ENCODE peak calls at places on chromosome 3, in eight cellular contexts. One of them, this sample, is unnamed.

GRCh38 chr3:37863949-37864822 is 2.5 kb downstream of the CTDSPL start:
- DNase-seq in RCC 7860: no peak
- DNase-seq in brain microvascular endothelial cell: no peak
- DNase-seq in heart right ventricle: no peak
- DNase-seq in nucleus accumbens: no peak
- DNase-seq in SK-N-DZ: no peak
- DNase-seq in NB4: no peak
- DNase-seq in posterior cingulate gyrus: no peak
- DNase-seq in this sample: no peak

GRCh38 chr3:140285380-140285779 is 350.4 kb downstream of the CLSTN2 start:
- DNase-seq in RCC 7860: no peak
- DNase-seq in brain microvascular endothelial cell: no peak
- DNase-seq in heart right ventricle: no peak
- DNase-seq in nucleus accumbens: no peak
- DNase-seq in SK-N-DZ: no peak
- DNase-seq in NB4: no peak
- DNase-seq in posterior cingulate gyrus: no peak
- DNase-seq in this sample: no peak

GRCh38 chr3:61178167-61178566 is 73.1 kb downstream of the FHIT start:
- DNase-seq in RCC 7860: no peak
- DNase-seq in brain microvascular endothelial cell: no peak
- DNase-seq in heart right ventricle: no peak
- DNase-seq in nucleus accumbens: no peak
- DNase-seq in SK-N-DZ: no peak
- DNase-seq in NB4: no peak
- DNase-seq in posterior cingulate gyrus: no peak
- DNase-seq in this sample: no peak

GRCh38 chr3:121601212-121601812 is 8.1 kb downstream of the FBXO40 start:
- DNase-seq in RCC 7860: no peak
- DNase-seq in brain microvascular endothelial cell: no peak
- DNase-seq in heart right ventricle: peak
- DNase-seq in nucleus accumbens: no peak
- DNase-seq in SK-N-DZ: no peak
- DNase-seq in NB4: no peak
- DNase-seq in posterior cingulate gyrus: no peak
- DNase-seq in this sample: no peak

GRCh38 chr3:195007151-195007550 is 263.8 kb downstream of the XXYLT1 start:
- DNase-seq in RCC 7860: no peak
- DNase-seq in brain microvascular endothelial cell: no peak
- DNase-seq in heart right ventricle: no peak
- DNase-seq in nucleus accumbens: no peak
- DNase-seq in SK-N-DZ: no peak
- DNase-seq in NB4: no peak
- DNase-seq in posterior cingulate gyrus: no peak
- DNase-seq in this sample: no peak

GRCh38 chr3:195250473-195251251 is 20.3 kb downstream of the XXYLT1 start:
- DNase-seq in RCC 7860: no peak
- DNase-seq in brain microvascular endothelial cell: peak
- DNase-seq in heart right ventricle: peak
- DNase-seq in nucleus accumbens: no peak
- DNase-seq in SK-N-DZ: no peak
- DNase-seq in NB4: no peak
- DNase-seq in posterior cingulate gyrus: peak
- DNase-seq in this sample: no peak

GRCh38 chr3:63724987-63725386 is 72.5 kb downstream of the SNTN start:
- DNase-seq in RCC 7860: peak
- DNase-seq in brain microvascular endothelial cell: peak
- DNase-seq in heart right ventricle: no peak
- DNase-seq in nucleus accumbens: peak
- DNase-seq in SK-N-DZ: no peak
- DNase-seq in NB4: no peak
- DNase-seq in posterior cingulate gyrus: peak
- DNase-seq in this sample: peak

GRCh38 chr3:46858456-46858855 is 4.8 kb downstream of the MYL3 start:
- DNase-seq in RCC 7860: no peak
- DNase-seq in brain microvascular endothelial cell: no peak
- DNase-seq in heart right ventricle: peak
- DNase-seq in nucleus accumbens: no peak
- DNase-seq in SK-N-DZ: no peak
- DNase-seq in NB4: no peak
- DNase-seq in posterior cingulate gyrus: peak
- DNase-seq in this sample: no peak

GRCh38 chr3:124920718-124921117 is 13.8 kb downstream of the MUC13 start:
- DNase-seq in RCC 7860: no peak
- DNase-seq in brain microvascular endothelial cell: no peak
- DNase-seq in heart right ventricle: peak
- DNase-seq in nucleus accumbens: no peak
- DNase-seq in SK-N-DZ: no peak
- DNase-seq in NB4: no peak
- DNase-seq in posterior cingulate gyrus: no peak
- DNase-seq in this sample: no peak

GRCh38 chr3:43752908-43753307 is 62.2 kb downstream of the ABHD5 start:
- DNase-seq in RCC 7860: peak
- DNase-seq in brain microvascular endothelial cell: no peak
- DNase-seq in heart right ventricle: no peak
- DNase-seq in nucleus accumbens: no peak
- DNase-seq in SK-N-DZ: no peak
- DNase-seq in NB4: no peak
- DNase-seq in posterior cingulate gyrus: no peak
- DNase-seq in this sample: peak

GRCh38 chr3:167742338-167742737 is 6.8 kb downstream of the SERPINI1 start:
- DNase-seq in RCC 7860: no peak
- DNase-seq in brain microvascular endothelial cell: no peak
- DNase-seq in heart right ventricle: no peak
- DNase-seq in nucleus accumbens: no peak
- DNase-seq in SK-N-DZ: no peak
- DNase-seq in NB4: no peak
- DNase-seq in posterior cingulate gyrus: no peak
- DNase-seq in this sample: no peak

GRCh38 chr3:194286747-194287146 is 64.4 kb downstream of the CPN2 start:
- DNase-seq in RCC 7860: no peak
- DNase-seq in brain microvascular endothelial cell: no peak
- DNase-seq in heart right ventricle: no peak
- DNase-seq in nucleus accumbens: no peak
- DNase-seq in SK-N-DZ: no peak
- DNase-seq in NB4: no peak
- DNase-seq in posterior cingulate gyrus: peak
- DNase-seq in this sample: no peak

GRCh38 chr3:184549793-184550585 is 11.6 kb upstream of the EPHB3 start:
- DNase-seq in RCC 7860: no peak
- DNase-seq in brain microvascular endothelial cell: no peak
- DNase-seq in heart right ventricle: no peak
- DNase-seq in nucleus accumbens: peak
- DNase-seq in SK-N-DZ: no peak
- DNase-seq in NB4: no peak
- DNase-seq in posterior cingulate gyrus: peak
- DNase-seq in this sample: no peak

GRCh38 chr3:149936812-149937230 is 33.9 kb downstream of the PFN2 start:
- DNase-seq in RCC 7860: peak
- DNase-seq in brain microvascular endothelial cell: peak
- DNase-seq in heart right ventricle: peak
- DNase-seq in nucleus accumbens: peak
- DNase-seq in SK-N-DZ: peak
- DNase-seq in NB4: peak
- DNase-seq in posterior cingulate gyrus: peak
- DNase-seq in this sample: peak

GRCh38 chr3:39224288-39224687 is 31.9 kb upstream of the XIRP1 start:
- DNase-seq in RCC 7860: no peak
- DNase-seq in brain microvascular endothelial cell: no peak
- DNase-seq in heart right ventricle: no peak
- DNase-seq in nucleus accumbens: no peak
- DNase-seq in SK-N-DZ: no peak
- DNase-seq in NB4: no peak
- DNase-seq in posterior cingulate gyrus: no peak
- DNase-seq in this sample: no peak

GRCh38 chr3:8488877-8489865 is 12.5 kb upstream of the LMCD1 start:
- DNase-seq in RCC 7860: no peak
- DNase-seq in brain microvascular endothelial cell: no peak
- DNase-seq in heart right ventricle: no peak
- DNase-seq in nucleus accumbens: no peak
- DNase-seq in SK-N-DZ: no peak
- DNase-seq in NB4: peak
- DNase-seq in posterior cingulate gyrus: no peak
- DNase-seq in this sample: no peak

GRCh38 chr3:140160553-140160952 is 225.6 kb downstream of the CLSTN2 start:
- DNase-seq in RCC 7860: no peak
- DNase-seq in brain microvascular endothelial cell: no peak
- DNase-seq in heart right ventricle: no peak
- DNase-seq in nucleus accumbens: no peak
- DNase-seq in SK-N-DZ: no peak
- DNase-seq in NB4: no peak
- DNase-seq in posterior cingulate gyrus: no peak
- DNase-seq in this sample: no peak

GRCh38 chr3:132773071-132773619 is 50.9 kb upstream of the NPHP3 start:
- DNase-seq in RCC 7860: no peak
- DNase-seq in brain microvascular endothelial cell: no peak
- DNase-seq in heart right ventricle: no peak
- DNase-seq in nucleus accumbens: no peak
- DNase-seq in SK-N-DZ: no peak
- DNase-seq in NB4: no peak
- DNase-seq in posterior cingulate gyrus: no peak
- DNase-seq in this sample: no peak

GRCh38 chr3:60240558-60240957 is 1010.7 kb downstream of the FHIT start:
- DNase-seq in RCC 7860: no peak
- DNase-seq in brain microvascular endothelial cell: no peak
- DNase-seq in heart right ventricle: no peak
- DNase-seq in nucleus accumbens: no peak
- DNase-seq in SK-N-DZ: no peak
- DNase-seq in NB4: no peak
- DNase-seq in posterior cingulate gyrus: no peak
- DNase-seq in this sample: no peak

GRCh38 chr3:75136100-75136897 is 521.8 kb upstream of the CNTN3 start:
- DNase-seq in RCC 7860: no peak
- DNase-seq in brain microvascular endothelial cell: no peak
- DNase-seq in heart right ventricle: no peak
- DNase-seq in nucleus accumbens: no peak
- DNase-seq in SK-N-DZ: no peak
- DNase-seq in NB4: no peak
- DNase-seq in posterior cingulate gyrus: peak
- DNase-seq in this sample: peak

GRCh38 chr3:131630117-131630516 is 127.3 kb upstream of the MRPL3 start:
- DNase-seq in RCC 7860: peak
- DNase-seq in brain microvascular endothelial cell: no peak
- DNase-seq in heart right ventricle: no peak
- DNase-seq in nucleus accumbens: no peak
- DNase-seq in SK-N-DZ: no peak
- DNase-seq in NB4: peak
- DNase-seq in posterior cingulate gyrus: no peak
- DNase-seq in this sample: no peak